ENCODE peak calls at places on chromosomes 13 and 19, in nine cellular contexts. One of them, this sample, is unnamed.

GRCh38 chr19:46704379-46705076 is 12.4 kb downstream of the PRKD2 start:
- DNase-seq in GM13976: peak; percentile 93
- DNase-seq in CD8-positive, alpha-beta T cell: peak; percentile 80
- DNase-seq in AG09319: no peak
- DNase-seq in fibroblast of lung: peak; percentile 30
- DNase-seq in HCT116: no peak
- DNase-seq in mesothelial cell of epicardium: peak; percentile 55
- DNase-seq in Peyer's patch: peak; percentile 92
- DNase-seq in epithelial cell of esophagus: peak; percentile 51
- DNase-seq in this sample: peak; percentile 74

GRCh38 chr19:58397533-58398037 is 2.1 kb downstream of the RNF225 start:
- DNase-seq in GM13976: peak; percentile 20
- DNase-seq in CD8-positive, alpha-beta T cell: no peak
- DNase-seq in AG09319: no peak
- DNase-seq in fibroblast of lung: no peak
- DNase-seq in HCT116: no peak
- DNase-seq in mesothelial cell of epicardium: no peak
- DNase-seq in Peyer's patch: no peak
- DNase-seq in epithelial cell of esophagus: no peak
- DNase-seq in this sample: no peak

GRCh38 chr19:48085904-48086864 is 24.4 kb downstream of the PLA2G4C start:
- DNase-seq in GM13976: no peak
- DNase-seq in CD8-positive, alpha-beta T cell: no peak
- DNase-seq in AG09319: no peak
- DNase-seq in fibroblast of lung: no peak
- DNase-seq in HCT116: no peak
- DNase-seq in mesothelial cell of epicardium: no peak
- DNase-seq in Peyer's patch: no peak
- DNase-seq in epithelial cell of esophagus: no peak
- DNase-seq in this sample: no peak

GRCh38 chr19:14661372-14661924 is 13.2 kb downstream of the ADGRE3 start:
- DNase-seq in GM13976: no peak
- DNase-seq in CD8-positive, alpha-beta T cell: no peak
- DNase-seq in AG09319: no peak
- DNase-seq in fibroblast of lung: no peak
- DNase-seq in HCT116: no peak
- DNase-seq in mesothelial cell of epicardium: no peak
- DNase-seq in Peyer's patch: no peak
- DNase-seq in epithelial cell of esophagus: no peak
- DNase-seq in this sample: no peak

GRCh38 chr13:58254961-58255360 is 623.4 kb downstream of the PCDH17 start:
- DNase-seq in GM13976: no peak
- DNase-seq in CD8-positive, alpha-beta T cell: no peak
- DNase-seq in AG09319: no peak
- DNase-seq in fibroblast of lung: no peak
- DNase-seq in HCT116: no peak
- DNase-seq in mesothelial cell of epicardium: no peak
- DNase-seq in Peyer's patch: no peak
- DNase-seq in epithelial cell of esophagus: no peak
- DNase-seq in this sample: no peak

GRCh38 chr19:44072543-44073401 is 813 bp downstream of the ZNF284 start:
- DNase-seq in GM13976: peak; percentile 34
- DNase-seq in CD8-positive, alpha-beta T cell: no peak
- DNase-seq in AG09319: no peak
- DNase-seq in fibroblast of lung: no peak
- DNase-seq in HCT116: no peak
- DNase-seq in mesothelial cell of epicardium: no peak
- DNase-seq in Peyer's patch: no peak
- DNase-seq in epithelial cell of esophagus: peak; percentile 8
- DNase-seq in this sample: no peak

GRCh38 chr19:14413765-14414171 is 5.4 kb downstream of the DDX39A start:
- DNase-seq in GM13976: no peak
- DNase-seq in CD8-positive, alpha-beta T cell: no peak
- DNase-seq in AG09319: no peak
- DNase-seq in fibroblast of lung: peak; percentile 53
- DNase-seq in HCT116: no peak
- DNase-seq in mesothelial cell of epicardium: no peak
- DNase-seq in Peyer's patch: no peak
- DNase-seq in epithelial cell of esophagus: no peak
- DNase-seq in this sample: no peak

GRCh38 chr19:13165091-13165997 is 15.1 kb downstream of the IER2 start:
- DNase-seq in GM13976: no peak
- DNase-seq in CD8-positive, alpha-beta T cell: no peak
- DNase-seq in AG09319: no peak
- DNase-seq in fibroblast of lung: peak; percentile 22
- DNase-seq in HCT116: no peak
- DNase-seq in mesothelial cell of epicardium: no peak
- DNase-seq in Peyer's patch: no peak
- DNase-seq in epithelial cell of esophagus: no peak
- DNase-seq in this sample: no peak

GRCh38 chr13:60013166-60013565 is 150.6 kb downstream of the DIAPH3 start:
- DNase-seq in GM13976: no peak
- DNase-seq in CD8-positive, alpha-beta T cell: no peak
- DNase-seq in AG09319: no peak
- DNase-seq in fibroblast of lung: no peak
- DNase-seq in HCT116: no peak
- DNase-seq in mesothelial cell of epicardium: no peak
- DNase-seq in Peyer's patch: no peak
- DNase-seq in epithelial cell of esophagus: no peak
- DNase-seq in this sample: no peak

GRCh38 chr13:70391678-70392077 is 283.4 kb upstream of the KLHL1 start:
- DNase-seq in GM13976: no peak
- DNase-seq in CD8-positive, alpha-beta T cell: no peak
- DNase-seq in AG09319: no peak
- DNase-seq in fibroblast of lung: no peak
- DNase-seq in HCT116: no peak
- DNase-seq in mesothelial cell of epicardium: no peak
- DNase-seq in Peyer's patch: peak; percentile 72
- DNase-seq in epithelial cell of esophagus: no peak
- DNase-seq in this sample: no peak

GRCh38 chr13:85590231-85590931 is 208.8 kb downstream of the SLITRK6 start:
- DNase-seq in GM13976: no peak
- DNase-seq in CD8-positive, alpha-beta T cell: no peak
- DNase-seq in AG09319: no peak
- DNase-seq in fibroblast of lung: peak; percentile 19
- DNase-seq in HCT116: no peak
- DNase-seq in mesothelial cell of epicardium: no peak
- DNase-seq in Peyer's patch: no peak
- DNase-seq in epithelial cell of esophagus: peak; percentile 8
- DNase-seq in this sample: no peak

GRCh38 chr19:17766543-17767131 is 15.4 kb downstream of the FCHO1 start:
- DNase-seq in GM13976: peak; percentile 74
- DNase-seq in CD8-positive, alpha-beta T cell: no peak
- DNase-seq in AG09319: peak; percentile 42
- DNase-seq in fibroblast of lung: peak; percentile 79
- DNase-seq in HCT116: peak; percentile 88
- DNase-seq in mesothelial cell of epicardium: peak; percentile 65
- DNase-seq in Peyer's patch: peak; percentile 95
- DNase-seq in epithelial cell of esophagus: peak; percentile 84
- DNase-seq in this sample: peak; percentile 88

GRCh38 chr19:53874384-53874995 is 6.8 kb downstream of the MYADM start:
- DNase-seq in GM13976: no peak
- DNase-seq in CD8-positive, alpha-beta T cell: no peak
- DNase-seq in AG09319: no peak
- DNase-seq in fibroblast of lung: no peak
- DNase-seq in HCT116: no peak
- DNase-seq in mesothelial cell of epicardium: no peak
- DNase-seq in Peyer's patch: no peak
- DNase-seq in epithelial cell of esophagus: no peak
- DNase-seq in this sample: no peak

GRCh38 chr19:15379996-15380647 is 535 bp upstream of the AKAP8 start:
- DNase-seq in GM13976: peak; percentile 72
- DNase-seq in CD8-positive, alpha-beta T cell: no peak
- DNase-seq in AG09319: no peak
- DNase-seq in fibroblast of lung: peak; percentile 37
- DNase-seq in HCT116: peak; percentile 23
- DNase-seq in mesothelial cell of epicardium: no peak
- DNase-seq in Peyer's patch: peak; percentile 76
- DNase-seq in epithelial cell of esophagus: peak; percentile 71
- DNase-seq in this sample: peak; percentile 74

GRCh38 chr13:49053899-49054298 is 78.2 kb downstream of the FNDC3A start:
- DNase-seq in GM13976: no peak
- DNase-seq in CD8-positive, alpha-beta T cell: no peak
- DNase-seq in AG09319: no peak
- DNase-seq in fibroblast of lung: no peak
- DNase-seq in HCT116: no peak
- DNase-seq in mesothelial cell of epicardium: no peak
- DNase-seq in Peyer's patch: no peak
- DNase-seq in epithelial cell of esophagus: no peak
- DNase-seq in this sample: no peak

GRCh38 chr13:33229446-33230177 is 55.9 kb downstream of the STARD13 start:
- DNase-seq in GM13976: no peak
- DNase-seq in CD8-positive, alpha-beta T cell: no peak
- DNase-seq in AG09319: no peak
- DNase-seq in fibroblast of lung: no peak
- DNase-seq in HCT116: no peak
- DNase-seq in mesothelial cell of epicardium: no peak
- DNase-seq in Peyer's patch: no peak
- DNase-seq in epithelial cell of esophagus: no peak
- DNase-seq in this sample: no peak

GRCh38 chr19:1601613-1602064 is 3.6 kb downstream of the UQCR11 start:
- DNase-seq in GM13976: no peak
- DNase-seq in CD8-positive, alpha-beta T cell: no peak
- DNase-seq in AG09319: no peak
- DNase-seq in fibroblast of lung: no peak
- DNase-seq in HCT116: no peak
- DNase-seq in mesothelial cell of epicardium: no peak
- DNase-seq in Peyer's patch: no peak
- DNase-seq in epithelial cell of esophagus: no peak
- DNase-seq in this sample: no peak
- TF ChIP-seq CTCF in GM13976: no peak
- TF ChIP-seq CTCF in CD8-positive, alpha-beta T cell: no peak
- TF ChIP-seq CTCF in AG09319: no peak
- TF ChIP-seq CTCF in fibroblast of lung: peak; percentile 5
- TF ChIP-seq CTCF in HCT116: peak; percentile 41
- TF ChIP-seq CTCF in mesothelial cell of epicardium: peak; percentile 27
- TF ChIP-seq CTCF in Peyer's patch: peak; percentile 3
- TF ChIP-seq CTCF in epithelial cell of esophagus: no peak
- TF ChIP-seq CTCF in this sample: peak; percentile 2

DNA sequence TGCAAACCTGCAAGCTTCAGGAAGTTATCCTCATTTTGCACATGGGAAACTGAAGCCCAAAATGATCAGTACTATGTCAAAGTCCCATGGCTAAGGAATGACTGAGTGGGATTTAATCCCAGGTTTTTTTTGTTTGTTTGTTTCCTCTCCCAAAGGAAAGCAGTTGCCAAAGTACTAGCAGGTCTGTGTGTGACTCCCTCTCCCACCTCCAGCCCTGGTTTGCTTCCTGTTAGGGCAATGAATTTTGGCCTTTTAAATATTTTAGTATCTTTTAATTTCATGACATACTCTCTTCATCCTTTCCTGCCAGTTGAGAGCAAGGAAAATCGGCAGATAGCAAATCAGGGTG is 134.1 kb upstream of the RNF113B start:
- DNase-seq in GM13976: no peak
- DNase-seq in CD8-positive, alpha-beta T cell: no peak
- DNase-seq in AG09319: no peak
- DNase-seq in fibroblast of lung: no peak
- DNase-seq in HCT116: no peak
- DNase-seq in mesothelial cell of epicardium: no peak
- DNase-seq in Peyer's patch: no peak
- DNase-seq in epithelial cell of esophagus: no peak
- DNase-seq in this sample: no peak
- TF ChIP-seq CTCF in GM13976: no peak
- TF ChIP-seq CTCF in CD8-positive, alpha-beta T cell: no peak
- TF ChIP-seq CTCF in AG09319: no peak
- TF ChIP-seq CTCF in fibroblast of lung: no peak
- TF ChIP-seq CTCF in HCT116: no peak
- TF ChIP-seq CTCF in mesothelial cell of epicardium: no peak
- TF ChIP-seq CTCF in Peyer's patch: no peak
- TF ChIP-seq CTCF in epithelial cell of esophagus: no peak
- TF ChIP-seq CTCF in this sample: no peak

GRCh38 chr19:16425993-16426392 is 45.8 kb downstream of the EPS15L1 start:
- DNase-seq in GM13976: no peak
- DNase-seq in CD8-positive, alpha-beta T cell: no peak
- DNase-seq in AG09319: no peak
- DNase-seq in fibroblast of lung: no peak
- DNase-seq in HCT116: no peak
- DNase-seq in mesothelial cell of epicardium: no peak
- DNase-seq in Peyer's patch: no peak
- DNase-seq in epithelial cell of esophagus: no peak
- DNase-seq in this sample: no peak
- TF ChIP-seq CTCF in GM13976: no peak
- TF ChIP-seq CTCF in CD8-positive, alpha-beta T cell: no peak
- TF ChIP-seq CTCF in AG09319: no peak
- TF ChIP-seq CTCF in fibroblast of lung: no peak
- TF ChIP-seq CTCF in HCT116: no peak
- TF ChIP-seq CTCF in mesothelial cell of epicardium: no peak
- TF ChIP-seq CTCF in Peyer's patch: no peak
- TF ChIP-seq CTCF in epithelial cell of esophagus: no peak
- TF ChIP-seq CTCF in this sample: no peak

DNA sequence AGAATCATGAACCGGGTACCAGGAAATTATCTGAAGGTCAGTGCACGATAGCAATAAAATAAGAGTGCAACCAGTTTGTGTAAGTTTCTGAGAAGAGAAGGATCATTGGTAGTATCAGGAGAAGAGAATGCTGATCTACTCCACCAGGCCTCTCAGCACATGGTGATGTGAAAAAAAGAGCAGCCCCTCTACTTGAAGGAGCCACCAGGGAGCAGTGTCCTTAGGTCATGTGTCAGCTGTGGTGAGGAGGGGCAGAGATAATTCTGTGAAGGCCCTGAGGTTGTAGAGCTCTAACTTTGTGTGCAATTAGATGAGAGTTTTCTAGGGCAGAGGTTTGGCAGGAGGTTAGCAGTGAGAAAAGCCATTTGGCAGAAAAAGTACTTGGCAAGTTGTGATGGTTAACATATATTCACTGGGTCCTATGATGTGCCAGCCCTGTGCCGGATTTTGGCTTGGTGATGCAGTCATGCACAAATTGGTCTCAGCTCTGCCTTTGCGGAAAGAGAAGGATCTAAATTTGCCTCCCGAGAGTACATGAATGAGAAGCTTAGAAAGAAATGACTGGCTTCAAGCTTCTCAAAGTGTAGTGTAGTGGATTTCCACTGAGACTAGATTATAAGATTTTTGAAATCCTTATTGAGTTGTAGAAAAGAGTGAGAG is 19.2 kb upstream of the ZC3H13 start:
- DNase-seq in GM13976: peak; percentile 62
- DNase-seq in CD8-positive, alpha-beta T cell: no peak
- DNase-seq in AG09319: no peak
- DNase-seq in fibroblast of lung: no peak
- DNase-seq in HCT116: no peak
- DNase-seq in mesothelial cell of epicardium: no peak
- DNase-seq in Peyer's patch: no peak
- DNase-seq in epithelial cell of esophagus: no peak
- DNase-seq in this sample: peak; percentile 93
- TF ChIP-seq CTCF in GM13976: peak; percentile 27
- TF ChIP-seq CTCF in CD8-positive, alpha-beta T cell: no peak
- TF ChIP-seq CTCF in AG09319: no peak
- TF ChIP-seq CTCF in fibroblast of lung: no peak
- TF ChIP-seq CTCF in HCT116: peak; percentile 10
- TF ChIP-seq CTCF in mesothelial cell of epicardium: no peak
- TF ChIP-seq CTCF in Peyer's patch: no peak
- TF ChIP-seq CTCF in epithelial cell of esophagus: no peak
- TF ChIP-seq CTCF in this sample: peak; percentile 49

GRCh38 chr19:3609779-3610719 is 3.4 kb upstream of the TBXA2R start:
- DNase-seq in GM13976: no peak
- DNase-seq in CD8-positive, alpha-beta T cell: no peak
- DNase-seq in AG09319: no peak
- DNase-seq in fibroblast of lung: no peak
- DNase-seq in HCT116: no peak
- DNase-seq in mesothelial cell of epicardium: no peak
- DNase-seq in Peyer's patch: no peak
- DNase-seq in epithelial cell of esophagus: no peak
- DNase-seq in this sample: no peak
- TF ChIP-seq CTCF in GM13976: no peak
- TF ChIP-seq CTCF in CD8-positive, alpha-beta T cell: no peak
- TF ChIP-seq CTCF in AG09319: no peak
- TF ChIP-seq CTCF in fibroblast of lung: no peak
- TF ChIP-seq CTCF in HCT116: no peak
- TF ChIP-seq CTCF in mesothelial cell of epicardium: no peak
- TF ChIP-seq CTCF in Peyer's patch: no peak
- TF ChIP-seq CTCF in epithelial cell of esophagus: no peak
- TF ChIP-seq CTCF in this sample: no peak

This sample was measured in GM12865.